ENCODE peak calls at places on chromosomes 13 and 19, in nine cellular contexts. Y is left lung; Q is foreskin keratinocyte; O is activated B cell treated with CpG ODN at 0.5 μM for 24 hours; N is pancreas; A is activated CD8-positive, alpha-beta T cell treated with anti-CD3 and anti-CD28 coated beads, Interleukin-2, amount 10 ng/mL, durations not matched to agents 7 days and 5 days; P is K562; D is activated CD4-positive, CD25-positive, alpha-beta regulatory T cell treated with anti-CD3 and anti-CD28 coated beads, Interleukin-2, amount 50 U/mL, for 24 hours; C is mucosa of descending colon. T is an unnamed sample.

GRCh38 chr13:64924401-64924800 is 2305.7 kb downstream of the PCDH9 start:
- ATAC-seq in Y (no peak), Q (no peak), O (no peak), N (no peak), A (no peak), P (no peak), D (no peak), C (no peak), T (no peak)

GRCh38 chr19:11382898-11383705 is 1.0 kb downstream of the EPOR start:
- ATAC-seq in Y (peak), Q (no peak), O (no peak), N (peak), A (no peak), P (peak), D (no peak), C (peak), T (peak)

GRCh38 chr13:99367106-99367616 is 60.0 kb upstream of the GPR183 start:
- ATAC-seq in Y (no peak), Q (no peak), O (no peak), N (no peak), A (peak), P (no peak), D (no peak), C (peak), T (no peak)

GRCh38 chr19:8370176-8371010 is 6.4 kb downstream of the ANGPTL4 start:
- ATAC-seq in Y (no peak), Q (no peak), O (no peak), N (no peak), A (no peak), P (no peak), D (no peak), C (no peak), T (no peak)

GRCh38 chr13:110037925-110038573 is 251.7 kb upstream of the IRS2 start:
- ATAC-seq in Y (no peak), Q (no peak), O (no peak), N (no peak), A (no peak), P (no peak), D (no peak), C (no peak), T (no peak)

GRCh38 chr19:49786432-49786831 is 19.6 kb downstream of the AP2A1 start:
- ATAC-seq in Y (peak), Q (peak), O (no peak), N (no peak), A (no peak), P (no peak), D (no peak), C (peak), T (no peak)

GRCh38 chr19:28840891-28841290 is 372.1 kb downstream of the UQCRFS1 start:
- ATAC-seq in Y (no peak), Q (no peak), O (no peak), N (no peak), A (no peak), P (no peak), D (no peak), C (no peak), T (no peak)

GRCh38 chr13:71033026-71033425 is 834.0 kb downstream of the DACH1 start:
- ATAC-seq in Y (no peak), Q (no peak), O (no peak), N (no peak), A (no peak), P (no peak), D (no peak), C (no peak), T (no peak)

GRCh38 chr13:21079761-21080730 is 18.7 kb upstream of the LATS2 start:
- ATAC-seq in Y (peak), Q (no peak), O (no peak), N (peak), A (no peak), P (no peak), D (no peak), C (peak), T (peak)

GRCh38 chr13:50417597-50417996 is 402.4 kb downstream of the KCNRG start:
- ATAC-seq in Y (no peak), Q (no peak), O (no peak), N (no peak), A (no peak), P (no peak), D (no peak), C (no peak), T (no peak)